ENCODE peak calls at places on chromosomes 5 and 9, in five cellular contexts. Z is CD4-positive, alpha-beta memory T cell; G is OCI-LY7; I is hepatocyte; W is tibial artery. M is an unnamed sample. For H3K9me3 and H3K36me3, the result is how much of the 10 kb centered on the place peaks cover.

GRCh38 chr5:115414406-115415142 is 118.1 kb upstream of the CCDC112 start:
- DNase-seq in W (no peak), Z (no peak), G (no peak), I (peak), M (no peak)

GRCh38 chr9:69149321-69149807 is 24.7 kb upstream of the TJP2 start:
- DNase-seq in I (peak), G (no peak), W (no peak), Z (no peak), M (no peak)

GRCh38 chr9:131585375-131585774 is 40.1 kb downstream of the PRRT1B start:
- DNase-seq in I (no peak), Z (peak), W (no peak), G (peak), M (no peak)

GRCh38 chr9:117178596-117179111 is 236.2 kb downstream of the ASTN2 start:
- DNase-seq in W (no peak), G (no peak), I (no peak), Z (no peak), M (no peak)

GRCh38 chr5:110088676-110089436 is 399.1 kb downstream of the MAN2A1 start:
- DNase-seq in W (no peak), G (no peak), I (no peak), Z (no peak), M (no peak)

GRCh38 chr5:151406322-151406947 is 41.0 kb upstream of the SLC36A1 start:
- DNase-seq in I (peak), Z (no peak), G (peak), W (no peak), M (peak)

GRCh38 chr5:175895701-175896102 is 24.3 kb downstream of the CPLX2 start:
- DNase-seq in Z (peak), G (peak), I (no peak), W (no peak), M (peak)

GRCh38 chr9:95385521-95385920 is 68.0 kb upstream of the FANCC start:
- DNase-seq in Z (no peak), G (no peak), I (no peak), W (no peak), M (no peak)

GRCh38 chr9:107138261-107138992 is 144.7 kb upstream of the RAD23B start:
- DNase-seq in I (no peak), G (no peak), W (peak), Z (no peak), M (no peak)

GRCh38 chr9:135039916-135040645 is 47.4 kb upstream of the OLFM1 start:
- DNase-seq in G (no peak), I (no peak), W (peak), Z (no peak), M (no peak)

GRCh38 chr9:35553670-35554543 is 51.2 kb upstream of the TESK1 start:
- DNase-seq in W (peak), G (peak), Z (peak), I (peak), M (peak)

GRCh38 chr5:36041537-36041845 is 25.2 kb downstream of the UGT3A2 start:
- DNase-seq in Z (no peak), W (no peak), G (no peak), I (no peak), M (peak)

GRCh38 chr5:170348069-170348702 is 41.0 kb downstream of the KCNMB1 start:
- DNase-seq in I (no peak), G (no peak), Z (no peak), W (no peak), M (no peak)

GRCh38 chr5:77649776-77650175 is 11.3 kb upstream of the OTP start:
- DNase-seq in G (no peak), W (no peak), Z (no peak), I (no peak), M (no peak)

DNA sequence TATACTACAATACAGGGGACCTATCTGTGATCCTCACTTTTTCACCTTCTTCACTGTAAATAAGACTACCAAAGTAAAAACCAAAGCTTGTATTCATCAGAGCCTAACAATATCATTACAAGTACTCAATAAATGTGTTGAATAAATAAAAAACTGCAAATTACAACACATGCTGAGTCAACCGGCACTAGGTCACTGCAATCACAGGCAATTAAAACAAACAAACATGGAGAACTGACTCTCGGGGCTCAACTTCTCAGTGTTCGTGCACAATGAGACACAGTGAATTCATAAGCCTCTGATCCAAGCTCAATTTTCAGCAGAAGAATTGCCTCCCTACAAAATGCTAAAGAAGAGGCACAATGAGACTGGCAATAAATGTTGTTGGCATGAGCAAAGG is 69.2 kb downstream of the CDK5RAP2 start:
- DNase-seq in G (no peak), W (no peak), I (no peak), Z (no peak), M (no peak)
- H3K9me3 ChIP-seq in G (under half), W (under half), I (under half), Z (under half), M (under half)

DNA sequence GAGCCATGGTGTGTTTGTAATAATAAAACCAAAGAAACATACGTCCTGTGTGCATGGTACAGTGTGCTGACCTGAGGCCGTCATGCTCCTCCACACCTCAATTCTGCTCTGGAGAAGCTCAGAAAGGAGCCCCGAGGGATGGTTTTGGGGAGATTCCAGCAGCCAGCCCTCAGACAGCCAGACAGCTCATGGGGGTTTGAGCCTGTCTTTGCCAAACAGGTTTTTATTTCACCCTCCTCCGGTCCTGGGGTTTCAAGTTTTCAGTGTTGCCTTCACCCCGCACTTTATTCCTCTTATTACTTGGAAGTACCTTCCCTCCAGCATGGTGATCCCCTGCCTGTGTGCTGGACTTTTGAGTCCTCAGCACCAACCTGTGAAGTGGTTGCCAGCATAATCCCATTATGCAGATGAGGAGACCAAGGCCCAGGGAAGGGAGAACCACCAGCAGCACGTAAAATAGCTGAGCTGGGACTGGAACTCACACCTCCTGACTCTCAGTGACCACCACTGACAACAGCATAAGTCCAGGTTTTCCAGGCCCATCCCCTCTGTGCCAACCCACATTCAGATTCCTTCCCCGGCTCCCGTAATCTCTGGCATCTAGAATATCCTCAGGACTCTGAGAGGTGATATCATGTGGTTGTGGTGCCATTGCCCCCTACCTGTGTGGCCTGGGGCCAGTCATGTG is 35.1 kb downstream of the TGFBI start:
- DNase-seq in W (no peak), I (no peak), G (no peak), Z (no peak), M (no peak)
- H3K36me3 ChIP-seq in W (under half), I (under half), G (under half), Z (under half), M (under half)

GRCh38 chr5:12477556-12477955 is 573.3 kb upstream of the CTNND2 start:
- DNase-seq in W (no peak), I (no peak), Z (no peak), G (no peak), M (no peak)

GRCh38 chr5:12480487-12480886 is 576.2 kb upstream of the CTNND2 start:
- DNase-seq in W (no peak), G (no peak), Z (no peak), I (no peak), M (no peak)
- H3K9me3 ChIP-seq in W (under half), G (under half), Z (under half), I (under half), M (under half)

GRCh38 chr9:120863833-120864232 is 13.2 kb downstream of the PHF19 start:
- DNase-seq in I (no peak), G (no peak), Z (no peak), W (peak), M (no peak)
- H3K36me3 ChIP-seq in I (under half), G (half or more), Z (half or more), W (half or more), M (half or more)

M was measured in Karpas-422.